ENCODE peak calls at places on chromosome 19, in eight cellular contexts. F is upper lobe of left lung, U is stomach, T is hepatocyte, X is ovary, B is cardiac muscle cell, Y is AG04450, R is fibroblast of lung. C is an unnamed sample. For H3K27me3, the result is how much of the 10 kb centered on the place peaks cover.

GRCh38 chr19:39916851-39917396 is 17.5 kb downstream of the FCGBP start:
- DNase-seq in X (no peak), F (no peak), R (no peak), Y (no peak), T (no peak), U (no peak), B (no peak), C (no peak)

GRCh38 chr19:10505583-10506229 is 2.5 kb upstream of the KEAP1 start:
- DNase-seq in T (peak), X (peak), U (peak), B (peak), Y (no peak), F (peak), R (peak), C (no peak)

GRCh38 chr19:36973021-36973843 is 57.1 kb downstream of the ZNF568 start:
- DNase-seq in Y (peak), B (peak), F (peak), X (peak), R (peak), T (no peak), U (peak), C (peak)

GRCh38 chr19:45078390-45079062 is 534 bp upstream of the GEMIN7 start:
- DNase-seq in R (no peak), B (no peak), U (no peak), F (no peak), T (no peak), X (no peak), Y (no peak), C (no peak)

GRCh38 chr19:294819-295686 is 3.9 kb upstream of the PLPP2 start:
- DNase-seq in B (peak), R (no peak), U (peak), T (peak), X (no peak), Y (no peak), F (no peak), C (peak)

GRCh38 chr19:42132030-42132628 is at the start of gene POU2F2:
- DNase-seq in X (no peak), Y (no peak), U (peak), B (no peak), F (peak), T (no peak), R (no peak), C (no peak)

GRCh38 chr19:4694211-4694987 is 24.3 kb upstream of the MYDGF start:
- DNase-seq in F (no peak), B (peak), T (no peak), R (peak), Y (peak), U (peak), X (no peak), C (peak)

GRCh38 chr19:29665826-29666633 is 769 bp downstream of the PLEKHF1 start:
- DNase-seq in Y (no peak), B (peak), T (peak), F (no peak), U (peak), R (peak), X (peak), C (no peak)

GRCh38 chr19:52638601-52639000 is 446 bp upstream of the ZNF83 start:
- DNase-seq in X (peak), Y (peak), T (peak), B (no peak), F (no peak), U (no peak), R (no peak), C (no peak)

GRCh38 chr19:40799558-40800338 is 757 bp downstream of the EGLN2 start:
- DNase-seq in R (no peak), Y (no peak), X (peak), U (peak), F (peak), T (peak), B (peak), C (no peak)

GRCh38 chr19:44345969-44346368 is 10.5 kb downstream of the ZNF112 start:
- DNase-seq in X (no peak), U (no peak), B (no peak), F (no peak), Y (no peak), R (no peak), T (no peak), C (no peak)

GRCh38 chr19:29603308-29603707 is 2.8 kb upstream of the POP4 start:
- DNase-seq in X (no peak), R (no peak), Y (no peak), T (no peak), F (no peak), B (no peak), U (no peak), C (no peak)

GRCh38 chr19:37914908-37915307 is 7.9 kb downstream of the SIPA1L3 start:
- DNase-seq in R (no peak), B (no peak), X (no peak), U (no peak), Y (no peak), T (no peak), F (no peak), C (no peak)

GRCh38 chr19:48121909-48122371 is 11.3 kb upstream of the PLA2G4C start:
- DNase-seq in B (peak), R (no peak), U (no peak), T (no peak), F (peak), X (no peak), Y (no peak), C (no peak)

GRCh38 chr19:47253467-47253881 is 2.9 kb upstream of the CCDC9 start:
- DNase-seq in U (no peak), R (peak), B (peak), T (peak), Y (peak), X (no peak), F (no peak), C (no peak)

GRCh38 chr19:47377208-47377701 is 28.1 kb downstream of the DHX34 start:
- DNase-seq in U (no peak), R (no peak), Y (no peak), B (no peak), F (no peak), X (no peak), T (no peak), C (no peak)

GRCh38 chr19:42285546-42285945 is 16.4 kb upstream of the PRR19 start:
- DNase-seq in U (no peak), Y (no peak), B (no peak), R (no peak), T (peak), X (peak), F (no peak), C (no peak)

GRCh38 chr19:5470264-5470671 is 15.1 kb downstream of the ZNRF4 start:
- DNase-seq in Y (no peak), U (peak), X (no peak), B (no peak), T (peak), R (no peak), F (no peak), C (no peak)

GRCh38 chr19:29321116-29321515 is 108.2 kb upstream of the UQCRFS1 start:
- DNase-seq in X (no peak), T (no peak), R (no peak), F (no peak), B (no peak), U (no peak), Y (no peak), C (no peak)

GRCh38 chr19:46115396-46116109 is 8.9 kb downstream of the IGFL3 start:
- DNase-seq in T (peak), X (no peak), U (no peak), F (no peak), B (peak), R (peak), Y (peak), C (no peak)

GRCh38 chr19:42540071-42540553 is 11.8 kb upstream of the CEACAM1 start:
- DNase-seq in U (peak), T (no peak), X (no peak), R (peak), B (peak), Y (no peak), F (no peak), C (no peak)

GRCh38 chr19:3606690-3607289 is at the start of gene TBXA2R:
- DNase-seq in T (peak), R (peak), U (peak), B (peak), X (peak), Y (no peak), F (peak), C (no peak)

GRCh38 chr19:42436006-42436405 is 6.7 kb downstream of the CXCL17 start:
- DNase-seq in F (peak), U (no peak), B (peak), Y (no peak), T (no peak), X (no peak), R (peak), C (no peak)

GRCh38 chr19:32041681-32042292 is 303.6 kb upstream of the ZNF507 start:
- DNase-seq in B (peak), R (peak), F (peak), U (no peak), X (peak), T (peak), Y (no peak), C (no peak)

GRCh38 chr19:18784786-18785120 is 6.4 kb downstream of the COMP start:
- DNase-seq in R (no peak), U (no peak), B (no peak), F (no peak), X (no peak), Y (no peak), T (no peak), C (no peak)
- H3K27me3 ChIP-seq in R (under half), U (under half), B (half or more), F (under half), X (under half), Y (under half), T (under half), C (under half)

DNA sequence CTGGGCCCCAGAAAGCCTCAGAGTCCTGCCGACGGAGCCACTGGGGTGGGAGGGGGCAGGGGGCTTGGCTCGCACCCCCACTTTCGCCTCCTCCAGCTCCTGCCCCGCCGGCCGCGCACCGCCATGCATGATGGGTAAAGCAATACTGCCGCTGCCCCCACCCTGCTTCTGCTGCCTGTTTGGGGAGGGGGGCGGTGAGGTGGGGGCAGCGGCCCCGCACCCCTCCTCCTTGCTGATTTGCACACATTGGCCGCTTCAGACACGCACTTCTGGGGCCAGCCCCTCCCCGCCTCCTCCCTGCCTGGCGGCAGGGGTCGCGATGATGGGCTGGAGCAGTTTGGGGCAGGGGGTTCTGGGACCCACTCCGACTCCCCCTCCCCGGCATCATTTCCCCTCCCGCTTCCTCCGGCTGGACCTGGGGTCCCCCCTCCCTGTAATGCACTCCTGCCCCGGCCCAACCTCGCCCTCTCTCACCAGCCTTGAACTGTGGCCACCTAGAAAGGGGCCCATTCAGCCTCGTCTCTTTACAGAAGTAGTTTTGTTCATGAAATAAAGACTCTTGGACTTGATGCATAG is 1.6 kb upstream of the HPN start:
- DNase-seq in X (peak), T (no peak), B (no peak), Y (no peak), F (peak), R (no peak), U (no peak), C (peak)
- H3K27ac ChIP-seq in X (peak), T (peak), B (peak), Y (no peak), F (peak), R (no peak), U (peak), C (no peak)

GRCh38 chr19:19042732-19043274 is 9.4 kb downstream of the ARMC6 start:
- DNase-seq in R (no peak), T (no peak), B (no peak), U (no peak), Y (no peak), X (no peak), F (no peak), C (no peak)
- TF ChIP-seq CTCF in R (no peak), T (no peak), B (no peak), U (no peak), Y (no peak), X (no peak), F (no peak), C (no peak)

DNA sequence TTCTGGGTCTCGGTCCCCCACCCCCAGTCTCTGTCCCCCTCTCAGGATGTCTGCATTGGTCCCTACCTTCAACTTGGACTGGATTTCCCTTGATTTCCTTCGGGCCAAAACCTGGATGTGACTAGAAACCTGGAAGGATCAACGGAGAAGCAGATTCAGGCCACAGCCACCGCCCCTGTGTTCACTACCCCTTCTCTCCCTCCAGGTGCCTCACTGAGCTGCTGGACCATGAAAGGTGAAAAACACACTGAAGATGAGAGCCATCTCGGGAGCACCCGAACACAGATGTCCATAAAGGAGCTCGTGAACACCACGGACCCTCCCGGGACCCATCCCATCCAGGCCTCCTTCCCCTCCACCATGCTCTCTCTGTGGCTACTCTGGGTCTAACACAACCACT is 5.0 kb downstream of the TEAD2 start:
- DNase-seq in U (no peak), B (no peak), F (no peak), Y (no peak), T (no peak), R (no peak), X (no peak), C (no peak)
- H3K27me3 ChIP-seq in U (under half), B (under half), F (under half), Y (under half), T (under half), R (under half), X (under half), C (under half)

GRCh38 chr19:55670280-55671053 is 4.6 kb upstream of the EPN1 start:
- DNase-seq in Y (no peak), B (peak), U (no peak), R (no peak), T (no peak), F (peak), X (no peak), C (peak)

GRCh38 chr19:55673889-55674288 is 1.1 kb upstream of the EPN1 start:
- DNase-seq in T (no peak), B (no peak), X (no peak), R (no peak), Y (no peak), F (no peak), U (no peak), C (no peak)

GRCh38 chr19:55673465-55673864 is 1.6 kb upstream of the EPN1 start:
- DNase-seq in F (no peak), T (no peak), X (no peak), R (no peak), U (no peak), B (no peak), Y (no peak), C (no peak)

GRCh38 chr19:55671054-55671378 is 4.0 kb upstream of the EPN1 start:
- DNase-seq in T (no peak), B (no peak), Y (no peak), X (no peak), F (no peak), R (no peak), U (no peak), C (no peak)

DNA sequence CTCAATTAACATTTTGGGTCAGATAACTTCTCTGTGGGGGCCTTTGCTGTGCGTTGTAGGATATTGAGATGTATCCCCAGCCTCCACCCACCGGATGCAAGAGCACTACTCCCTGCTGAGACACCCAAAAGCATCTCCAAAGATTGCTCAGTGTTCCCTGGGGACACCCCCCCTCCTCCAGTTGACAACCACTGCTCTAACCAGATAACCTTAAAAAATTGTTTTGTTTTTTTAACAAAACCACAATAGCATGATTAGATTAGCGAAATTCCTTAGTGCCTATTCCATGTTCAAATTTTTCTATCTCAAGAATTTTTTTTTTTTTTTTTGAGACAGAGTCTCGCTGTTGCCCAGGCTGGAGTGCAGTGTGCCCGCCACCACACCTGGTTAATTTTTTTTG is 2.6 kb upstream of the EPN1 start:
- DNase-seq in T (no peak), F (no peak), X (no peak), B (peak), R (no peak), Y (no peak), U (no peak), C (no peak)
- H3K27ac ChIP-seq in T (no peak), F (no peak), X (no peak), B (peak), R (no peak), Y (no peak), U (no peak), C (no peak)

GRCh38 chr19:1471514-1472107 is 7.4 kb downstream of the C19orf25 start:
- DNase-seq in T (no peak), U (no peak), X (no peak), Y (no peak), F (no peak), B (no peak), R (no peak), C (no peak)
- TF ChIP-seq CTCF in T (peak), U (no peak), X (no peak), Y (peak), F (no peak), B (no peak), R (peak), C (no peak)

GRCh38 chr19:7489609-7490044 is 792 bp upstream of the PEX11G start:
- DNase-seq in B (no peak), Y (no peak), U (no peak), T (peak), F (no peak), R (no peak), X (no peak), C (no peak)
- H3K27me3 ChIP-seq in B (under half), Y (under half), U (under half), T (under half), F (under half), R (under half), X (under half), C (under half)

DNA sequence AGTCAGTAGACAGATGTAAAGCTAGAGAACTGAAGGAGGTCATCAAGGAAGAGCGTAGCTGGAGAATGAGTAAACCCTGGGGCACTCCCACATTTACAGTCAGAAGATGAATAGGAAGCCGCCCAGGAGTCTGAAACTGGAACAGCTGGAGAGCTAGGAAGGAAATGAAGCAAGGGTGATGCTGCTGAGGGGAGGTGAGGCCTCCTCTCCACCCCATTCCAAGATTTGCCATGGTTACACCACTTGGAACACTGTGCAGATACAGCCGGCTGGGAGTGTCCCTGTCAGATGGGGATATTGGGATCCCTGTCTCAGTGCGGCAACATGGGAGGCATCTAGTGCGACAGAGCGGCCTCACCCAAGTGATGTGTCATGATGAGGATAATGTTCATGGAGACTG is 51.8 kb upstream of the GPI start:
- DNase-seq in Y (no peak), X (no peak), U (no peak), B (peak), R (peak), T (peak), F (no peak), C (no peak)
- H3K27ac ChIP-seq in Y (peak), X (no peak), U (no peak), B (no peak), R (no peak), T (no peak), F (no peak), C (peak)

GRCh38 chr19:14686411-14686810 is 3.4 kb upstream of the ZNF333 start:
- DNase-seq in U (no peak), R (peak), Y (no peak), T (no peak), B (peak), F (peak), X (no peak), C (no peak)
- TF ChIP-seq CTCF in U (no peak), R (peak), Y (peak), T (peak), B (peak), F (peak), X (no peak), C (peak)

GRCh38 chr19:53982056-53982455 is 9.4 kb upstream of the CACNG6 start:
- DNase-seq in X (no peak), B (peak), T (peak), Y (no peak), U (no peak), R (no peak), F (no peak), C (no peak)

GRCh38 chr19:53982611-53983010 is 8.8 kb upstream of the CACNG6 start:
- DNase-seq in F (peak), T (peak), R (peak), Y (no peak), U (peak), B (peak), X (no peak), C (no peak)

GRCh38 chr19:53981408-53981998 is 9.9 kb upstream of the CACNG6 start:
- DNase-seq in F (no peak), X (no peak), R (no peak), U (no peak), T (no peak), B (no peak), Y (no peak), C (no peak)

GRCh38 chr19:53985863-53986262 is 5.6 kb upstream of the CACNG6 start:
- DNase-seq in Y (no peak), F (no peak), R (no peak), B (no peak), X (no peak), U (no peak), T (no peak), C (no peak)

DNA sequence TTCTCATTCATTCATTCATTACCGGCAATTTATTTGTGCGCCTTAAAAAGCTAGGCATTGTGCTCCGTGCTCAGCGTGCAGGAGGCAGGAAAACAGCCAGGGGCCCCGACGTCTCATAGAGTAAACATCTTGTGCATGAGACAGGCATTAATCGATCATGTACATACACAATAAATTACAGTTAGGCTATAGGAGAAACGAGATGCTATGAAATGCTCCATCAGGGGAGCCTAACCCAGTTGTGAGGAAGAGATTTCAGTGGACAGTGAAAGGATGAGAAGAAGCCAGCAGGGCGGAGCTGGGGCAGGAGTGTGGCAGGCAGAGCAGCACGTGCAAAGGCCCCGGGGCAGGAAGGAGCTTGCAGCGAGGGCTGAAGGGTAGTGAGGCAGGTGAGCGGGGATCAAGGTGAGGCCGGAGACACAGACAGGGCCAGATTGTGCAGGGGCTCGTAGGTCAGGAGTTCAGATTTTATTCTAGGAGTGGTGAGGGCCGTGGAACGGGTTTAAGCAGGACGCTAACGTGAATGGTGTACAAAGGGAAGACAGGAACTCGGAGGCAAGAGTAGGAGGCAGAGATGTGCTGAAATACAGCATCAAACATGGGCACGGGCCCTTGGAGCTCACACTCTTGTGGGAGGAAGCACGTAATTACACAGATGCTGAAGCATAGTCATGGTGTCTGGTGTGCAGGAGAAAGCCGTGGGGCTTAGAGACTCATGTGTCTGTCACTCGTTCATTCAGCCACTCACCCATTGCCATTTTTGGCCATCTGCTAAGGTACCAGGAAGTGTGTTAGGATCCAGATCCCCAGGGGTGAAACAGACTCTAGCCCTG is 7.8 kb upstream of the CACNG6 start:
- DNase-seq in U (no peak), T (no peak), X (no peak), B (no peak), Y (no peak), R (no peak), F (no peak), C (no peak)
- H3K27me3 ChIP-seq in U (under half), T (under half), X (under half), B (under half), Y (under half), R (under half), F (under half), C (under half)